ENCODE peak calls at places on chromosomes 12 and 14, in seven cellular contexts. P is AG04450, J is HFF-Myc, S is BJ, X is A549, C is GM23248, E is MM.1S. B is an unnamed sample.

GRCh38 chr12:44465139-44465538 is 411.0 kb downstream of the NELL2 start:
- DNase-seq in P (no peak), J (no peak), S (no peak), X (no peak), C (no peak), E (no peak), B (no peak)

GRCh38 chr12:42588981-42589464 is 523 bp downstream of the PRICKLE1 start:
- DNase-seq in P (no peak), J (no peak), S (no peak), X (peak), C (peak), E (no peak), B (no peak)

GRCh38 chr12:76346798-76347420 is 1.3 kb downstream of the BBS10 start:
- DNase-seq in P (no peak), J (peak), S (no peak), X (no peak), C (peak), E (peak), B (no peak)

GRCh38 chr12:70334742-70335141 is 31.3 kb upstream of the KCNMB4 start:
- DNase-seq in P (no peak), J (no peak), S (no peak), X (no peak), C (no peak), E (no peak), B (no peak)

GRCh38 chr12:115163710-115164109 is 479.7 kb upstream of the TBX3 start:
- DNase-seq in P (no peak), J (no peak), S (no peak), X (no peak), C (no peak), E (no peak), B (no peak)

GRCh38 chr12:62802981-62803380 is 132.0 kb downstream of the PPM1H start:
- DNase-seq in P (no peak), J (no peak), S (no peak), X (no peak), C (no peak), E (no peak), B (no peak)

GRCh38 chr12:62466018-62466595 is 519 bp upstream of the MON2 start:
- DNase-seq in P (no peak), J (no peak), S (no peak), X (peak), C (peak), E (peak), B (no peak)

GRCh38 chr12:13195244-13195643 is 1.3 kb upstream of the EMP1 start:
- DNase-seq in P (no peak), J (no peak), S (no peak), X (no peak), C (peak), E (no peak), B (no peak)

GRCh38 chr12:10554971-10555481 is 49.3 kb downstream of the EIF2S3B start:
- DNase-seq in P (no peak), J (no peak), S (no peak), X (no peak), C (no peak), E (no peak), B (no peak)

DNA sequence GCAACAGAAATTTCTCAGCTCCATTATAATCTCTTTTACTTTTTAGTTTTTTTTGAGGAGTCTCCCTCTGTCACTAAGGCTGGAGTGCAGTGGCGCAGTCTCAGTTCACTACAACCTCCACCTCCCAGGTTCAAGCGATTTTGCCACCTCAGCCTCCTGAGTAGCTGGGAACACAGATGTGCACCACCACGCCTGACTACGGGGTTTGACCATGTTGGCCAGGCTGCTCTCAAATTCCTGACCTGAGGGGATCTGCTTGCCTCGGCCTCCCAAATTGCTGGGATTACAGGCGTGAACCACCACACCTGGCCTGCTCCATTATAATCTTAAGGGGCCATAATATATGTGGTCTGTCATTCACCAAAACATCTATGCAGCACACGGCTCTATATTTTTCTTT is 23.4 kb downstream of the HNRNPC start:
- DNase-seq in P (no peak), J (no peak), S (no peak), X (no peak), C (no peak), E (no peak), B (no peak)
- H3K4me3 ChIP-seq in P (no peak), J (no peak), S (no peak), X (no peak), C (no peak), E (no peak), B (no peak)

GRCh38 chr12:130162771-130163460 is 652 bp downstream of the FZD10 start:
- DNase-seq in P (no peak), J (no peak), S (no peak), X (no peak), C (no peak), E (no peak), B (no peak)
- H3K4me3 ChIP-seq in P (no peak), J (no peak), S (no peak), X (no peak), C (peak), E (no peak), B (no peak)

DNA sequence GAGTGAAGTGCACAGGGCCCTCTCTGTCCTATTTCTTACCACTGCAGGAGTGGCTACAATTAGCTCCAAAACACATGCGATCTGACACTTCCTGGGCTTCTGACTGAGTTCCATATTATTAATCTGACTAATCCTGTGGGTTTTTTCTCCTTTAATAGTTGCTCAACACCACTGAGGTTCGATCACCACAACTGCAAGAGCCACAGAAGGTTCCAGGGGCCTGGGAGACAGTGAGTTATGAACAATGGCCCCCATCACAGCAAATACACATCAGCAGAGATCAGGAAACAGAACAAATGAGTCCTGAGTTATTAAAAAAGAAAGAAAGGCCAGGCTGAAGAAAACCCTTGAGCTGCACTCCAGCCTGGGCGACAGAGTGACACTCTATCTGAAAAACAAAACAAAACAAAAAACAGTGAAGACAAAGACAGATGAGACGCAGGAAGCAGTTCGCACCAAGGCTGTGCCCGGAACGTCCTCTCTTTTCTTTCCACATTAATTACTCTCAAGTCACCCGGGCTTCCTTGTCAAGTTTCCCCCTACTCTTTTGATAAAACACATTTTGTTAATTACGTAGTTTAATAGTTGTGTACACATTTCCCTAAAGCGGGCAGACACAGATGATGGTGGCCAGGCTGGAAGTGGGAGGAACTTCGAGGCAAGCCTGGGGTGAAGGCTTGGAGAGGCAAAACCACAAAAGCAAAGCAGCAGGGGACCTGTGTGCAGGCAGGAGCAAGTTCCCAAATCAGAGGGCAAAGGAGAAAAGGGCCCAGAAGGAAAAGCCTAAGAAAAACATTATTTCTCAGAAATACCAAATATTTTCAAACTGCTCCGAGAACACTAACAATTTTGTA is 42.7 kb downstream of the CDC42BPB start:
- DNase-seq in P (no peak), J (no peak), S (no peak), X (no peak), C (peak), E (no peak), B (no peak)
- H3K4me3 ChIP-seq in P (no peak), J (no peak), S (no peak), X (no peak), C (peak), E (no peak), B (peak)

GRCh38 chr14:101965796-101966718 is 1.7 kb downstream of the DYNC1H1 start:
- DNase-seq in P (no peak), J (no peak), S (no peak), X (no peak), C (peak), E (no peak), B (no peak)
- H3K4me3 ChIP-seq in P (peak), J (peak), S (peak), X (peak), C (peak), E (peak), B (peak)

DNA sequence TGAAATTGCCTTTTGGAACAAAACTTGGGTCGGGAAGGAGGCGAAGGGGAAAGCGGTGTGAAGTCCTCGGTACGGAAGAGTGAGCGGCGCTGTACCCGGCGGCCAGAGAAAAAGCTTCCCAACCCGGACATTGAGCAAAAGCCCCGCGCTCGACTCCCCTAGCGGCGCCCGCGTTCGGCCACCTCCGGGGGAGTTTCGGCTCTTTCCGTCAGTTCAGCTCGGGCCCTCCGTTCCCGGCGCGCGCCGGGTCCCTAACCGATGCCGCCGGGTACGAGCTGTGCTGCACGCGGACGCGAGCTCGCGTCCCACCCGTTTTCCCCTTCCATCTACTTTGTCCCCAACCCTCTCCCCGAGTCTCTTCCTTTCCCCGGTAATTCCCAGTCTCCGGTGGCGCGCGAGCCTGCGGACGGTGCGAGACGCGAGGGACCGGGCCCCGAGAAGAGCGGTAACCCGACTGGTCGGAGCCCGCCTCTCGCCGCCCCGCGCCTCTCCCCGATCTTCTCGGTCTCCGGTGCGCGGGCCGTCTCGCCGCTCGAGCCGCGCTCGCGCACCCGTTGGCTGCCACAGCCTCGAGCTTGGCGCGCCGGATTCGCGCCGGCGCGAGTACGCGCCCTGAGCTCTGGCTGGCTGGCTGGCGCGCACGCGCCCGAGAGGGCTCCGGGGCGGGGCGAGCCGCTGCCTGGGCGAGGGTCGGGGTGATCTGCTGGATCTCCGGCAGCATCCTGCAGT is 446 bp upstream of the SPATS2 start:
- DNase-seq in P (peak), J (peak), S (peak), X (peak), C (peak), E (peak), B (peak)
- H3K4me3 ChIP-seq in P (peak), J (peak), S (peak), X (peak), C (peak), E (peak), B (peak)

GRCh38 chr12:20369164-20370000 is 1.0 kb downstream of the PDE3A start:
- DNase-seq in P (no peak), J (no peak), S (no peak), X (peak), C (peak), E (no peak), B (no peak)

GRCh38 chr12:20364501-20364900 is 3.8 kb upstream of the PDE3A start:
- DNase-seq in P (no peak), J (no peak), S (no peak), X (no peak), C (no peak), E (no peak), B (no peak)

GRCh38 chr12:20368653-20369163 is 371 bp downstream of the PDE3A start:
- DNase-seq in P (no peak), J (no peak), S (no peak), X (peak), C (peak), E (no peak), B (no peak)

GRCh38 chr12:20367731-20368652 is at the start of gene PDE3A:
- DNase-seq in P (no peak), J (no peak), S (no peak), X (peak), C (peak), E (peak), B (no peak)

DNA sequence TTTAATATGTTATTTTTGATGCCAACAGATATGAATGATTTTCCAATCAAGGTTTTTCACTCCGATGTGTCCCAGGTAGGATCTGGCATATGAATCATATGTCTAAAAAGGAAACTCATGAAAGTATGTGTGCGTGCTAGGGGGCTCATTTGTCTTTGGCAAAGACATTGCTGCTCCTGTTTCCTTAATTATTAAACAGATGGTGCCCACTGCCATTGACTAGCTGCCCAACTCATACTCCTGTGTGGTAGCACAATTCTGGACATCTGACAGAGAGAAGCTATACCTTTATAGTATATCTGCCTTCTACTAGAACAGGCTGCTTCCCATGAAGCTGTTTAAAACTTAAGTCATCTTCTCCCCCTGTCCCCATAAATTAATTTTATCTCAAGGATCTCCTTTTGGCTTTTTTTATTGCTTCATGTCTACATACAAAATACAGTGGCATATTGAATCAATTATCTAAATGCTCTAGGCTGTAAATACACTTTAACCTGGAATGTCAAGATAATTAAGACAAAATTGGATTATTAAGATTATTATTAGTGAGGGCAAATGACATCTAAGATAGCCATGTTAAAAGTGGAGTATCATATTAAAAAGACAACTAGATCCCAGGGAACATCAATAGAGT is 1.4 kb upstream of the PDE3A start:
- DNase-seq in P (no peak), J (no peak), S (no peak), X (no peak), C (no peak), E (no peak), B (no peak)
- H3K4me3 ChIP-seq in P (no peak), J (no peak), S (no peak), X (no peak), C (no peak), E (no peak), B (no peak)

GRCh38 chr12:105423237-105423636 is 92.7 kb downstream of the C12orf75 start:
- DNase-seq in P (no peak), J (no peak), S (no peak), X (no peak), C (no peak), E (no peak), B (no peak)
- H3K4me3 ChIP-seq in P (no peak), J (no peak), S (no peak), X (no peak), C (no peak), E (no peak), B (no peak)